ENCODE peak calls at places on chromosome 4, in six cellular contexts. A is SJSA1, P is neuronal stem cell, V is right atrium auricular region, S is ELR, Q is type B pancreatic cell. H is an unnamed sample.

GRCh38 chr4:154807042-154807630 is 26.1 kb downstream of the RBM46 start:
- DNase-seq in V (no peak), Q (no peak), A (no peak), S (peak; percentile 61), P (no peak), H (peak; percentile 57)

GRCh38 chr4:48623182-48623780 is 133.2 kb downstream of the ZAR1 start:
- DNase-seq in P (no peak), V (no peak), Q (no peak), S (no peak), A (no peak), H (no peak)

GRCh38 chr4:5448286-5448685 is 260.1 kb downstream of the EVC2 start:
- DNase-seq in A (no peak), V (peak; percentile 42), S (no peak), Q (peak; percentile 8), P (no peak), H (no peak)

GRCh38 chr4:71026086-71026485 is 32.6 kb downstream of the DCK start:
- DNase-seq in P (no peak), Q (no peak), A (no peak), S (peak; percentile 91), V (no peak), H (no peak)

GRCh38 chr4:101288365-101289145 is 58.8 kb downstream of the PPP3CA start:
- DNase-seq in P (no peak), V (no peak), Q (no peak), A (no peak), S (no peak), H (no peak)

GRCh38 chr4:48223633-48224295 is 45.9 kb downstream of the TEC start:
- DNase-seq in Q (no peak), A (no peak), P (no peak), V (no peak), S (peak; percentile 74), H (no peak)

GRCh38 chr4:147782087-147782781 is 50.3 kb downstream of the ARHGAP10 start:
- DNase-seq in V (no peak), P (no peak), Q (no peak), S (peak; percentile 58), A (no peak), H (no peak)

GRCh38 chr4:72109364-72109763 is 77.6 kb downstream of the NPFFR2 start:
- DNase-seq in A (no peak), Q (no peak), P (no peak), S (no peak), V (no peak), H (no peak)

GRCh38 chr4:962231-963208 is 10.8 kb downstream of the DGKQ start:
- DNase-seq in P (no peak), V (no peak), A (no peak), S (no peak), Q (no peak), H (peak; percentile 90)

GRCh38 chr4:83362492-83363329 is 28.1 kb upstream of the HPSE start:
- DNase-seq in Q (no peak), A (no peak), P (no peak), S (peak; percentile 57), V (no peak), H (peak; percentile 2)

GRCh38 chr4:78829296-78829695 is 53.1 kb downstream of the BMP2K start:
- DNase-seq in Q (no peak), S (peak; percentile 1), V (no peak), P (no peak), A (no peak), H (no peak)

H was measured in COR-L47.